ENCODE peak calls at places on chromosomes 12 and 14, in eight cellular contexts. N, J, B, D, U, O, V and Q are unnamed samples.

GRCh38 chr14:77603031-77603430 is 13.4 kb downstream of the SPTLC2 start:
- DNase-seq in N (no peak), J (no peak), B (no peak), D (no peak), U (no peak), O (no peak), V (no peak), Q (no peak)

GRCh38 chr12:66403746-66404145 is 101.5 kb downstream of the HELB start:
- DNase-seq in N (peak; percentile 15), J (no peak), B (no peak), D (no peak), U (no peak), O (no peak), V (no peak), Q (no peak)

GRCh38 chr14:32654106-32654505 is 284.6 kb upstream of the NPAS3 start:
- DNase-seq in N (no peak), J (no peak), B (no peak), D (no peak), U (no peak), O (no peak), V (no peak), Q (no peak)

GRCh38 chr14:22505751-22506710 is 83.0 kb downstream of the DAD1 start:
- DNase-seq in N (no peak), J (no peak), B (no peak), D (no peak), U (no peak), O (no peak), V (no peak), Q (no peak)

GRCh38 chr12:49505672-49506071 is 33.2 kb upstream of the KCNH3 start:
- DNase-seq in N (no peak), J (peak; percentile 43), B (no peak), D (no peak), U (no peak), O (no peak), V (no peak), Q (no peak)

GRCh38 chr12:9740109-9740750 is 7.3 kb upstream of the CLECL1 start:
- DNase-seq in N (no peak), J (no peak), B (no peak), D (no peak), U (no peak), O (no peak), V (no peak), Q (no peak)

GRCh38 chr14:71539660-71540285 is 392.5 kb upstream of the RGS6 start:
- DNase-seq in N (peak; percentile 42), J (no peak), B (no peak), D (no peak), U (no peak), O (no peak), V (no peak), Q (no peak)

GRCh38 chr12:29769162-29769820 is 14.5 kb downstream of the TMTC1 start:
- DNase-seq in N (no peak), J (peak; percentile 89), B (no peak), D (no peak), U (no peak), O (peak; percentile 44), V (no peak), Q (no peak)

GRCh38 chr14:49924852-49925251 is 32.0 kb downstream of the ARF6 start:
- DNase-seq in N (no peak), J (no peak), B (peak; percentile 9), D (no peak), U (no peak), O (no peak), V (no peak), Q (no peak)

GRCh38 chr12:52280319-52280795 is 5.9 kb downstream of the KRT86 start:
- DNase-seq in N (no peak), J (peak; percentile 95), B (no peak), D (peak; percentile 65), U (no peak), O (peak; percentile 91), V (peak; percentile 95), Q (no peak)

GRCh38 chr14:97408937-97409860 is 612.0 kb downstream of the VRK1 start:
- DNase-seq in N (no peak), J (no peak), B (no peak), D (no peak), U (no peak), O (no peak), V (no peak), Q (no peak)

GRCh38 chr12:60100150-60100549 is 504.3 kb downstream of the SLC16A7 start:
- DNase-seq in N (no peak), J (peak; percentile 15), B (no peak), D (no peak), U (no peak), O (no peak), V (no peak), Q (no peak)

GRCh38 chr12:62876938-62877548 is 57.9 kb downstream of the PPM1H start:
- DNase-seq in N (no peak), J (no peak), B (no peak), D (no peak), U (no peak), O (no peak), V (no peak), Q (no peak)

GRCh38 chr14:50531595-50532501 is 521 bp downstream of the MAP4K5 start:
- DNase-seq in N (peak; percentile 82), J (peak; percentile 55), B (peak; percentile 47), D (peak; percentile 24), U (peak; percentile 73), O (no peak), V (no peak), Q (peak; percentile 87)

GRCh38 chr12:5264006-5264405 is 167.9 kb upstream of the NTF3 start:
- DNase-seq in N (no peak), J (no peak), B (no peak), D (no peak), U (no peak), O (no peak), V (no peak), Q (no peak)

GRCh38 chr14:89542768-89543419 is 125.9 kb upstream of the FOXN3 start:
- DNase-seq in N (no peak), J (peak; percentile 30), B (no peak), D (no peak), U (no peak), O (no peak), V (peak; percentile 86), Q (no peak)
- TF ChIP-seq CTCF in N (no peak), J (no peak), B (no peak), D (no peak), U (no peak), O (no peak), V (no peak), Q (no peak)

DNA sequence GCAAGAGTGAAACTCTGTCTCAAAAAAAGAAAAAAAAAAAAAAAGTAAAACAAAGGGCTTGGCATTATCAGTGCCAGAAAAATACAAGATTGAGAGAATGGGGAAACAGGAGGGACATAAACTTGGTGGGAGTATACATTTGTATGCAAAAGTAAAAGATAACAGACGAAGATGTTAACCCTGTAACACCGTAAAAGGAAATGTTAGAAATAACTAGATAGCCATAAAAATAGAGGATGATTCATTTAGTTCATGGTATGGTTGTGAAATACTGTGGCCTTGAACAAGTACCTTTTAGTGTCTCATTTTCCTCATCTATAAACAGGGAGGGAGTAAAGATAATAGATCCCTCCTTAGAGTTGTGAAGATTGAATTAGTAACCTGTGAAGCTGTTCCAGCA is 33.3 kb downstream of the ATP2A2 start:
- DNase-seq in N (no peak), J (peak; percentile 84), B (no peak), D (no peak), U (no peak), O (peak; percentile 44), V (no peak), Q (no peak)
- H3K4me3 ChIP-seq in N (no peak overlapping the region), J (no peak overlapping the region), B (no peak overlapping the region), D (no peak overlapping the region), U (no peak overlapping the region), O (no peak overlapping the region), V (no peak overlapping the region), Q (no peak overlapping the region)

GRCh38 chr12:108147279-108147678 is 18.2 kb downstream of the WSCD2 start:
- DNase-seq in N (no peak), J (no peak), B (no peak), D (no peak), U (no peak), O (no peak), V (no peak), Q (no peak)
- TF ChIP-seq CTCF in N (no peak), J (no peak), B (no peak), D (no peak), U (no peak), O (no peak), V (no peak), Q (no peak)

DNA sequence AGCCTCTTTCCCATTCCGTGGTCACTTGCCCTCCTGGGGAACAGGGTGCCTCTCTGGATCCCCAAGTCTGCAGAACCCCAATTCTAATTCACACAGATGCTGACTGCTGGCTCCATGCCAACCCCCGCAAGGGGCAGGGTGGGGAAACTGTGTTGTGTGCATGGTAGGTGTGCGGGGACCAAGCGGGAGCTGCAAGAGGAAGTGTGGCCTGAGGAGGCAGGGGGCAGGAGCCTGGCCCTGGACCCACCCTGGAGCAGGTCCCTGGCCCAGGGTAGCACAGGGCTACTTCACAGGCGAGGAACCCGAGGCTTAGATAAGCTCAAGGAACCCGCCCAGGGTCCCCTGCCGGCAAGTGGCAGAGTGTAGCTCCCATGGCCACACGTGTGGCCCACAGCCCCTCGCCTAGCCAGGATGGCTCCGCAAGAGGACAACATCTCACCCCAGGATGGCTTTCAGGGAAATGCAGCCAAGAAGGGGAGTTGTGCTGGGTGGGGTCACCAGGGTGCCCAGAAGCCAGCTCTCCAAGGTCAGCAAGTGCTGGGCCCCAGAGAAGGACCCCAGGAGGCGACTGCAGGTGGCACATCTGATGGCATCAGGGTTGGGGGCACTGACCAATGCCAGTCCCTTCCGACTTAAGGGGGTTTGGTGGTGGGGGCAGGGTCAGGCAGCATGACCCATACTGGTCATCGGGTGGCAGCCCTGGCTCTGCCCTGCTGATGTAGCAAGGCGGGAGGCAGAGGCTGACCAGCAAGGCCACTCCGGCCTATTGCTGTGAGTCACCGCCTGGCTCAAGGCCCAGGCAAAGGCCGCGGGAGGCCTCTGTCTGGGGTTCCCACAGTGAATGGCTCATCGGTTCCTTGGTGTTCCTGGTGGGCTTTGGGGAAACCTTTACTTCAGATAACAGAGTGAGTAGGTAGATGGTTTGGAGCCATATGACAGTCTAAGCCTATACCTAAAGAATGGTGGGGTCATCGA is 37.3 kb upstream of the EML1 start:
- DNase-seq in N (no peak), J (peak; percentile 94), B (peak; percentile 64), D (peak; percentile 80), U (peak; percentile 58), O (peak; percentile 77), V (no peak), Q (peak; percentile 97)
- H3K4me3 ChIP-seq in N (no peak overlapping the region), J (no peak overlapping the region), B (no peak overlapping the region), D (no peak overlapping the region), U (no peak overlapping the region), O (no peak overlapping the region), V (no peak overlapping the region), Q (no peak overlapping the region)